ENCODE peak calls at places on chromosomes 6 and 20, in eight cellular contexts. F is mesendoderm; D is activated naive CD4-positive, alpha-beta T cell; U is B cell; R is stimulated activated CD4-positive, alpha-beta T cell treated with anti-CD3 and anti-CD28 coated beads, TNF-alpha, amount 100 ng/mL, for 24 hours; P is ACHN; H is GM23338; O is T-helper 2 cell. T is an unnamed sample.

GRCh38 chr6:23445157-23445710 is 680.8 kb upstream of the NRSN1 start:
- DNase-seq in F (no peak), D (no peak), U (no peak), R (no peak), H (no peak), P (no peak), O (no peak), T (no peak)

GRCh38 chr6:137570307-137570832 is 76.2 kb upstream of the OLIG3 start:
- DNase-seq in U (no peak), D (no peak), H (no peak), P (no peak), R (no peak), F (no peak), O (no peak), T (no peak)

GRCh38 chr6:78483141-78483540 is 384.2 kb upstream of the IRAK1BP1 start:
- DNase-seq in R (no peak), P (no peak), F (no peak), H (no peak), O (no peak), D (no peak), U (no peak), T (no peak)

GRCh38 chr6:140871911-140872310 is 1260.8 kb upstream of the GJE1 start:
- DNase-seq in O (no peak), F (no peak), D (no peak), P (no peak), R (no peak), U (no peak), H (no peak), T (no peak)

GRCh38 chr6:128208851-128209580 is 308.2 kb upstream of the THEMIS start:
- DNase-seq in P (peak), D (no peak), R (no peak), F (no peak), O (no peak), U (no peak), H (no peak), T (no peak)

GRCh38 chr6:146200136-146200708 is 171.4 kb downstream of the GRM1 start:
- DNase-seq in R (no peak), U (no peak), F (no peak), D (no peak), O (no peak), H (no peak), P (no peak), T (no peak)

GRCh38 chr6:26553739-26554668 is 15.8 kb downstream of the HMGN4 start:
- DNase-seq in D (peak), F (peak), P (peak), H (peak), O (no peak), U (peak), R (peak), T (peak)

GRCh38 chr6:110900028-110900598 is 25.5 kb downstream of the AMD1 start:
- DNase-seq in D (no peak), U (no peak), F (no peak), P (no peak), R (no peak), O (no peak), H (no peak), T (no peak)

GRCh38 chr6:13392462-13392861 is 64.1 kb upstream of the TBC1D7 start:
- DNase-seq in H (no peak), O (no peak), D (no peak), F (no peak), R (no peak), P (no peak), U (no peak), T (no peak)

GRCh38 chr6:157727629-157728182 is 95.3 kb upstream of the SNX9 start:
- DNase-seq in R (no peak), H (no peak), P (no peak), U (no peak), O (no peak), D (no peak), F (no peak), T (no peak)

GRCh38 chr6:128275681-128276080 is 244.7 kb downstream of the PTPRK start:
- DNase-seq in P (no peak), U (no peak), D (no peak), R (no peak), O (no peak), H (no peak), F (no peak), T (no peak)

GRCh38 chr6:64890609-64891008 is 816.4 kb downstream of the EYS start:
- DNase-seq in U (no peak), O (no peak), D (no peak), F (no peak), H (no peak), P (no peak), R (no peak), T (no peak)

GRCh38 chr20:18628330-18628941 is 40.6 kb downstream of the DTD1 start:
- DNase-seq in O (no peak), R (no peak), H (peak), P (peak), D (no peak), F (peak), U (peak), T (no peak)

T was measured in activated T-helper 9 cell treated with anti-CD3 and anti-CD28 coated beads, Interleukin-2, amount 50 U/mL, for 16 hours.